ENCODE peak calls at places on chromosome 13, in eight cellular contexts. K is endothelial cell; O is Calu3; M is amygdala; R is activated CD4-positive, alpha-beta T cell treated with anti-CD3 and anti-CD28 coated beads, Interleukin-2, amount 50 U/mL, for 48 hours; U is activated naive CD8-positive, alpha-beta T cell treated with anti-CD3 and anti-CD28 coated beads, Interleukin-2, amount 50 U/mL, for 24 hours; W is type B pancreatic cell; X is WERI-Rb-1. C is an unnamed sample.

GRCh38 chr13:106348032-106348431 is 187.4 kb downstream of the EFNB2 start:
- DNase-seq in W (no peak), O (no peak), U (no peak), K (no peak), X (no peak), M (no peak), R (no peak), C (no peak)

GRCh38 chr13:37175996-37176395 is 70.5 kb upstream of the CSNK1A1L start:
- DNase-seq in W (no peak), K (no peak), O (no peak), U (no peak), M (no peak), R (no peak), X (no peak), C (no peak)

GRCh38 chr13:42170029-42170428 is 101.9 kb upstream of the AKAP11 start:
- DNase-seq in R (no peak), O (no peak), X (no peak), M (no peak), K (no peak), U (no peak), W (no peak), C (no peak)

GRCh38 chr13:53138369-53139036 is 109.9 kb downstream of the OLFM4 start:
- DNase-seq in U (no peak), R (no peak), K (no peak), X (no peak), M (no peak), W (no peak), O (no peak), C (no peak)

GRCh38 chr13:50730496-50731171 is 112.9 kb downstream of the DLEU7 start:
- DNase-seq in M (no peak), O (no peak), W (no peak), U (no peak), X (no peak), R (no peak), K (no peak), C (no peak)

GRCh38 chr13:62643799-62644484 is 1228.3 kb upstream of the PCDH20 start:
- DNase-seq in U (no peak), K (no peak), M (no peak), O (no peak), W (no peak), R (no peak), X (no peak), C (peak)

GRCh38 chr13:100527644-100528043 is 60.9 kb downstream of the GGACT start:
- DNase-seq in U (no peak), K (no peak), O (no peak), R (no peak), X (no peak), W (no peak), M (no peak), C (no peak)

GRCh38 chr13:63249411-63249810 is 1833.8 kb upstream of the PCDH20 start:
- DNase-seq in O (no peak), K (no peak), U (no peak), M (no peak), X (no peak), R (no peak), W (no peak), C (no peak)

GRCh38 chr13:80962173-80962572 is 621.2 kb upstream of the SPRY2 start:
- DNase-seq in M (no peak), K (no peak), R (no peak), W (no peak), O (no peak), U (no peak), X (no peak), C (no peak)

GRCh38 chr13:27339299-27339698 is 68.7 kb downstream of the RASL11A start:
- DNase-seq in W (no peak), K (peak), R (peak), M (no peak), X (peak), O (peak), U (peak), C (peak)

GRCh38 chr13:42745655-42746054 is 35.7 kb upstream of the FAM216B start:
- DNase-seq in X (no peak), W (no peak), O (no peak), U (no peak), M (no peak), R (no peak), K (no peak), C (no peak)

GRCh38 chr13:44523176-44524017 is 52.7 kb downstream of the TSC22D1 start:
- DNase-seq in O (no peak), W (no peak), U (no peak), X (no peak), M (no peak), K (no peak), R (no peak), C (no peak)

GRCh38 chr13:38577048-38577447 is 109.8 kb upstream of the FREM2 start:
- DNase-seq in R (no peak), X (no peak), U (no peak), O (no peak), M (no peak), K (no peak), W (no peak), C (no peak)

GRCh38 chr13:32911506-32911905 is 104.7 kb upstream of the KL start:
- DNase-seq in U (peak), M (no peak), R (peak), O (peak), X (peak), W (no peak), K (peak), C (peak)

GRCh38 chr13:32669030-32669646 is 82.9 kb downstream of the PDS5B start:
- DNase-seq in X (no peak), U (no peak), R (no peak), K (peak), M (no peak), W (no peak), O (no peak), C (no peak)

GRCh38 chr13:75881109-75881775 is 245.1 kb downstream of the LMO7 start:
- DNase-seq in X (no peak), R (no peak), U (no peak), M (no peak), O (no peak), K (no peak), W (no peak), C (no peak)

GRCh38 chr13:21344662-21345176 is 114.4 kb downstream of the ZDHHC20 start:
- DNase-seq in R (peak), K (no peak), X (no peak), U (peak), O (no peak), M (no peak), W (no peak), C (no peak)

GRCh38 chr13:112869202-112870061 is 99.6 kb upstream of the MCF2L start:
- DNase-seq in U (no peak), R (no peak), M (no peak), K (no peak), X (peak), W (no peak), O (no peak), C (no peak)

GRCh38 chr13:21957833-21958232 is 287.0 kb downstream of the FGF9 start:
- DNase-seq in R (no peak), X (no peak), W (no peak), K (no peak), O (no peak), M (no peak), U (no peak), C (no peak)

GRCh38 chr13:51044023-51044665 is 66.9 kb downstream of the C13orf42 start:
- DNase-seq in X (peak), K (no peak), W (no peak), R (no peak), M (no peak), U (no peak), O (no peak), C (no peak)

GRCh38 chr13:94677799-94678198 is 34.5 kb downstream of the SOX21 start:
- DNase-seq in X (no peak), U (no peak), R (no peak), W (no peak), O (no peak), M (no peak), K (no peak), C (no peak)

GRCh38 chr13:109670776-109671175 is 115.6 kb downstream of the IRS2 start:
- DNase-seq in K (no peak), R (no peak), U (no peak), X (no peak), W (no peak), O (no peak), M (no peak), C (no peak)

GRCh38 chr13:41494202-41494601 is 36.9 kb downstream of the RGCC start:
- DNase-seq in X (no peak), M (no peak), R (no peak), K (no peak), U (no peak), W (no peak), O (no peak), C (no peak)

GRCh38 chr13:48402325-48402962 is 10.5 kb downstream of the LPAR6 start:
- DNase-seq in X (no peak), M (no peak), O (no peak), R (peak), U (no peak), W (no peak), K (no peak), C (no peak)

GRCh38 chr13:43663474-43664090 is 123.2 kb downstream of the ENOX1 start:
- DNase-seq in X (no peak), O (no peak), U (no peak), R (no peak), K (no peak), M (no peak), W (no peak), C (no peak)

GRCh38 chr13:21546372-21546771 is 57.6 kb downstream of the MICU2 start:
- DNase-seq in X (no peak), O (no peak), U (no peak), W (no peak), M (no peak), R (no peak), K (no peak), C (no peak)

GRCh38 chr13:32901994-32902780 is 114.0 kb upstream of the KL start:
- DNase-seq in M (no peak), U (no peak), W (no peak), K (no peak), X (no peak), O (no peak), R (no peak), C (no peak)

GRCh38 chr13:30319703-30320102 is 12.4 kb upstream of the KATNAL1 start:
- DNase-seq in R (no peak), X (no peak), M (no peak), K (no peak), W (no peak), O (no peak), U (no peak), C (no peak)

GRCh38 chr13:57557979-57558529 is 73.5 kb upstream of the PCDH17 start:
- DNase-seq in U (no peak), O (no peak), X (no peak), R (no peak), W (no peak), M (no peak), K (no peak), C (no peak)

GRCh38 chr13:49292742-49293498 is 45.2 kb downstream of the CDADC1 start:
- DNase-seq in O (no peak), W (no peak), M (peak), U (peak), K (no peak), X (no peak), R (peak), C (no peak)

GRCh38 chr13:113397606-113398425 is 33.9 kb upstream of the GRTP1 start:
- DNase-seq in M (no peak), O (no peak), K (no peak), U (no peak), R (no peak), W (no peak), X (no peak), C (no peak)

GRCh38 chr13:29594710-29595379 is 643 bp downstream of the SLC7A1 start:
- DNase-seq in X (peak), O (peak), W (peak), K (peak), M (peak), R (peak), U (peak), C (no peak)

GRCh38 chr13:30113531-30113930 is 193.8 kb downstream of the KATNAL1 start:
- DNase-seq in M (no peak), W (no peak), O (no peak), R (no peak), U (no peak), K (no peak), X (peak), C (no peak)

GRCh38 chr13:101915755-101916107 is 463.3 kb downstream of the ITGBL1 start:
- DNase-seq in W (no peak), R (no peak), K (no peak), O (no peak), U (no peak), X (peak), M (no peak), C (no peak)

C was measured in DMS 273 treated with DMSO at 0.1 percent for 48 hours.